ENCODE peak calls at places on chromosomes 1 and 21, in four cellular contexts. One of them, this sample, is unnamed.

GRCh38 chr1:43376723-43377235 is 9.0 kb upstream of the ELOVL1 start:
- DNase-seq in AG20443: no peak
- DNase-seq in NCI-H2171: no peak
- DNase-seq in NCI-H1092 treated with DMSO at 0.1 percent for 48 hours: no peak
- DNase-seq in this sample: no peak

GRCh38 chr1:93763981-93764750 is 82.5 kb upstream of the BCAR3 start:
- DNase-seq in AG20443: no peak
- DNase-seq in NCI-H2171: no peak
- DNase-seq in NCI-H1092 treated with DMSO at 0.1 percent for 48 hours: no peak
- DNase-seq in this sample: no peak

GRCh38 chr21:42779431-42779861 is 99.9 kb downstream of the WDR4 start:
- DNase-seq in AG20443: no peak
- DNase-seq in NCI-H2171: no peak
- DNase-seq in NCI-H1092 treated with DMSO at 0.1 percent for 48 hours: no peak
- DNase-seq in this sample: no peak

GRCh38 chr1:116379674-116380498 is 6.8 kb downstream of the ATP1A1 start:
- DNase-seq in AG20443: no peak
- DNase-seq in NCI-H2171: no peak
- DNase-seq in NCI-H1092 treated with DMSO at 0.1 percent for 48 hours: no peak
- DNase-seq in this sample: no peak

GRCh38 chr1:226691257-226691656 is 47.8 kb downstream of the ITPKB start:
- DNase-seq in AG20443: no peak
- DNase-seq in NCI-H2171: no peak
- DNase-seq in NCI-H1092 treated with DMSO at 0.1 percent for 48 hours: no peak
- DNase-seq in this sample: no peak

GRCh38 chr1:10280442-10281350 is 70.3 kb downstream of the KIF1B start:
- DNase-seq in AG20443: peak; percentile 59
- DNase-seq in NCI-H2171: no peak
- DNase-seq in NCI-H1092 treated with DMSO at 0.1 percent for 48 hours: no peak
- DNase-seq in this sample: no peak

GRCh38 chr1:51583532-51583931 is 33.4 kb upstream of the OSBPL9 start:
- DNase-seq in AG20443: peak; percentile 83
- DNase-seq in NCI-H2171: no peak
- DNase-seq in NCI-H1092 treated with DMSO at 0.1 percent for 48 hours: no peak
- DNase-seq in this sample: peak; percentile 17

GRCh38 chr1:28208818-28209441 is 23.9 kb downstream of the DNAJC8 start:
- DNase-seq in AG20443: peak; percentile 72
- DNase-seq in NCI-H2171: peak; percentile 27
- DNase-seq in NCI-H1092 treated with DMSO at 0.1 percent for 48 hours: peak; percentile 61
- DNase-seq in this sample: peak; percentile 68

GRCh38 chr1:208977012-208977411 is 606.5 kb upstream of the CAMK1G start:
- DNase-seq in AG20443: no peak
- DNase-seq in NCI-H2171: no peak
- DNase-seq in NCI-H1092 treated with DMSO at 0.1 percent for 48 hours: no peak
- DNase-seq in this sample: peak; percentile 64

GRCh38 chr1:58815069-58815679 is 31.3 kb upstream of the JUN start:
- DNase-seq in AG20443: peak; percentile 90
- DNase-seq in NCI-H2171: no peak
- DNase-seq in NCI-H1092 treated with DMSO at 0.1 percent for 48 hours: no peak
- DNase-seq in this sample: peak; percentile 81

GRCh38 chr1:154806333-154806732 is 63.7 kb downstream of the KCNN3 start:
- DNase-seq in AG20443: no peak
- DNase-seq in NCI-H2171: no peak
- DNase-seq in NCI-H1092 treated with DMSO at 0.1 percent for 48 hours: no peak
- DNase-seq in this sample: no peak

GRCh38 chr1:228093050-228093906 is 9.8 kb downstream of the C1orf35 start:
- DNase-seq in AG20443: no peak
- DNase-seq in NCI-H2171: peak; percentile 82
- DNase-seq in NCI-H1092 treated with DMSO at 0.1 percent for 48 hours: no peak
- DNase-seq in this sample: no peak

GRCh38 chr1:27593341-27594326 is 10.3 kb downstream of the AHDC1 start:
- DNase-seq in AG20443: no peak
- DNase-seq in NCI-H2171: peak; percentile 64
- DNase-seq in NCI-H1092 treated with DMSO at 0.1 percent for 48 hours: no peak
- DNase-seq in this sample: no peak